ENCODE peak calls at places on chromosomes 13 and 19, in ten cellular contexts. K is GM19239; Y is heart right ventricle; I is activated CD4-positive, CD25-positive, alpha-beta regulatory T cell; Q is fibroblast of pulmonary artery; R is choroid plexus epithelial cell; M is gastrocnemius medialis; X is brain pericyte; D is activated CD4-positive, alpha-beta T cell treated with anti-CD3 and anti-CD28 coated beads, Interleukin-2, amount 50 U/mL, for 24 hours; F is ACHN. S is an unnamed sample.

GRCh38 chr13:107585466-107585865 is 629.9 kb downstream of the LIG4 start:
- DNase-seq in R (peak; percentile 23), I (no peak), X (no peak), Q (peak; percentile 14), Y (no peak), M (no peak), F (no peak), K (no peak), D (no peak), S (no peak)

GRCh38 chr19:35883920-35884319 is 15.5 kb downstream of the APLP1 start:
- DNase-seq in Q (no peak), D (no peak), F (no peak), R (no peak), K (no peak), Y (no peak), I (no peak), M (no peak), X (no peak), S (no peak)

GRCh38 chr19:2770055-2771013 is 12.7 kb downstream of the SGTA start:
- DNase-seq in Y (peak; percentile 62), Q (peak; percentile 74), R (peak; percentile 45), K (no peak), D (no peak), F (no peak), X (no peak), I (no peak), M (peak; percentile 68), S (no peak)

GRCh38 chr19:56110515-56111448 is 10.3 kb downstream of the ZNF787 start:
- DNase-seq in D (no peak), Q (peak; percentile 58), M (peak; percentile 33), F (no peak), X (peak; percentile 32), R (peak; percentile 80), Y (peak; percentile 65), I (no peak), K (no peak), S (no peak)

GRCh38 chr19:45049073-45049736 is 10.4 kb downstream of the CLASRP start:
- DNase-seq in M (peak; percentile 78), X (no peak), I (no peak), D (no peak), Y (peak; percentile 44), K (no peak), Q (no peak), R (no peak), F (no peak), S (no peak)

GRCh38 chr13:38954291-38954690 is 36.3 kb downstream of the STOML3 start:
- DNase-seq in D (no peak), R (peak; percentile 13), M (no peak), Y (no peak), F (no peak), K (no peak), X (no peak), Q (peak; percentile 4), I (no peak), S (no peak)

GRCh38 chr13:113565526-113566226 is 18.9 kb upstream of the TFDP1 start:
- DNase-seq in Y (no peak), M (no peak), Q (no peak), K (no peak), F (no peak), I (no peak), D (no peak), X (no peak), R (no peak), S (no peak)

GRCh38 chr13:44165895-44166496 is 207.6 kb upstream of the SERP2 start:
- DNase-seq in X (no peak), M (no peak), F (no peak), Y (no peak), D (no peak), I (no peak), K (no peak), Q (no peak), R (no peak), S (no peak)

GRCh38 chr13:113663934-113664333 is 3.1 kb upstream of the GRK1 start:
- DNase-seq in I (no peak), K (no peak), F (no peak), Y (no peak), X (no peak), Q (no peak), D (no peak), M (peak; percentile 5), R (no peak), S (no peak)

GRCh38 chr19:32537626-32538025 is 43.4 kb upstream of the PDCD5 start:
- DNase-seq in F (no peak), M (no peak), D (no peak), Y (no peak), I (no peak), R (no peak), X (no peak), Q (no peak), K (no peak), S (no peak)

GRCh38 chr19:10712041-10712440 is 5.8 kb upstream of the DNM2 start:
- DNase-seq in M (no peak), K (no peak), I (no peak), Y (no peak), Q (no peak), X (no peak), R (no peak), D (no peak), F (no peak), S (no peak)

GRCh38 chr19:33064778-33065550 is at the start of gene RHPN2:
- DNase-seq in D (peak; percentile 30), Q (peak; percentile 68), I (no peak), Y (peak; percentile 70), M (no peak), R (peak; percentile 63), X (no peak), K (peak; percentile 90), F (peak; percentile 77), S (peak; percentile 92)